ENCODE peak calls at places on chromosomes 13 and 19, in seven cellular contexts. One of them, this sample, is unnamed.

GRCh38 chr13:61810065-61810464 is 394.4 kb upstream of the PCDH20 start:
- DNase-seq in K562: no peak
- DNase-seq in SK-N-SH: no peak
- DNase-seq in T47D: no peak
- DNase-seq in HCT116: no peak
- DNase-seq in H1: no peak
- DNase-seq in GM12878: no peak
- DNase-seq in this sample: no peak

GRCh38 chr19:41876847-41877489 is at the start of gene CD79A:
- DNase-seq in HCT116: no peak
- DNase-seq in T47D: no peak
- DNase-seq in K562: no peak
- DNase-seq in SK-N-SH: no peak
- DNase-seq in GM12878: peak
- DNase-seq in H1: peak
- DNase-seq in this sample: no peak

GRCh38 chr19:15563931-15564330 is 51.1 kb upstream of the CYP4F8 start:
- DNase-seq in H1: no peak
- DNase-seq in K562: no peak
- DNase-seq in GM12878: no peak
- DNase-seq in SK-N-SH: no peak
- DNase-seq in T47D: no peak
- DNase-seq in HCT116: no peak
- DNase-seq in this sample: no peak

GRCh38 chr19:21463449-21464105 is 41.8 kb upstream of the ZNF429 start:
- DNase-seq in GM12878: no peak
- DNase-seq in SK-N-SH: peak
- DNase-seq in K562: peak
- DNase-seq in T47D: peak
- DNase-seq in HCT116: no peak
- DNase-seq in H1: peak
- DNase-seq in this sample: no peak

GRCh38 chr19:52648336-52648990 is 10.3 kb upstream of the ZNF83 start:
- DNase-seq in H1: no peak
- DNase-seq in K562: no peak
- DNase-seq in GM12878: no peak
- DNase-seq in SK-N-SH: no peak
- DNase-seq in HCT116: no peak
- DNase-seq in T47D: no peak
- DNase-seq in this sample: no peak

GRCh38 chr19:33441277-33441699 is 67.8 kb downstream of the CEBPG start:
- DNase-seq in T47D: no peak
- DNase-seq in SK-N-SH: no peak
- DNase-seq in HCT116: no peak
- DNase-seq in K562: no peak
- DNase-seq in H1: no peak
- DNase-seq in GM12878: no peak
- DNase-seq in this sample: no peak

GRCh38 chr19:17842663-17843313 is 5.0 kb downstream of the JAK3 start:
- DNase-seq in T47D: no peak
- DNase-seq in HCT116: no peak
- DNase-seq in K562: no peak
- DNase-seq in SK-N-SH: no peak
- DNase-seq in H1: no peak
- DNase-seq in GM12878: no peak
- DNase-seq in this sample: no peak

GRCh38 chr13:89227356-89227755 is 1556.2 kb downstream of the SLITRK5 start:
- DNase-seq in T47D: no peak
- DNase-seq in GM12878: no peak
- DNase-seq in H1: no peak
- DNase-seq in HCT116: no peak
- DNase-seq in K562: no peak
- DNase-seq in SK-N-SH: no peak
- DNase-seq in this sample: no peak

GRCh38 chr13:44508562-44509062 is 67.5 kb downstream of the TSC22D1 start:
- DNase-seq in K562: no peak
- DNase-seq in T47D: no peak
- DNase-seq in GM12878: no peak
- DNase-seq in H1: no peak
- DNase-seq in SK-N-SH: no peak
- DNase-seq in HCT116: no peak
- DNase-seq in this sample: no peak

GRCh38 chr13:98521461-98521860 is 55.4 kb downstream of the STK24 start:
- DNase-seq in HCT116: no peak
- DNase-seq in GM12878: no peak
- DNase-seq in H1: no peak
- DNase-seq in T47D: no peak
- DNase-seq in SK-N-SH: no peak
- DNase-seq in K562: no peak
- DNase-seq in this sample: no peak

GRCh38 chr19:38251564-38252051 is 4.6 kb downstream of the PPP1R14A start:
- DNase-seq in K562: no peak
- DNase-seq in H1: no peak
- DNase-seq in T47D: no peak
- DNase-seq in SK-N-SH: no peak
- DNase-seq in HCT116: no peak
- DNase-seq in GM12878: no peak
- DNase-seq in this sample: no peak

GRCh38 chr19:11766597-11767591 is at the start of gene ZNF441:
- DNase-seq in SK-N-SH: peak
- DNase-seq in HCT116: peak
- DNase-seq in T47D: peak
- DNase-seq in H1: peak
- DNase-seq in K562: peak
- DNase-seq in GM12878: peak
- DNase-seq in this sample: peak

GRCh38 chr13:38398810-38399493 is 49.3 kb downstream of the UFM1 start:
- DNase-seq in SK-N-SH: no peak
- DNase-seq in K562: no peak
- DNase-seq in T47D: no peak
- DNase-seq in HCT116: no peak
- DNase-seq in H1: no peak
- DNase-seq in GM12878: no peak
- DNase-seq in this sample: no peak

GRCh38 chr19:31448221-31448657 is 99.0 kb upstream of the TSHZ3 start:
- DNase-seq in H1: no peak
- DNase-seq in K562: no peak
- DNase-seq in T47D: peak
- DNase-seq in SK-N-SH: peak
- DNase-seq in HCT116: no peak
- DNase-seq in GM12878: no peak
- DNase-seq in this sample: no peak
- TF ChIP-seq JUND in H1: no peak
- TF ChIP-seq JUND in K562: no peak
- TF ChIP-seq JUND in T47D: no peak
- TF ChIP-seq JUND in SK-N-SH: no peak
- TF ChIP-seq JUND in HCT116: no peak
- TF ChIP-seq JUND in GM12878: no peak
- TF ChIP-seq JUND in this sample: no peak

DNA sequence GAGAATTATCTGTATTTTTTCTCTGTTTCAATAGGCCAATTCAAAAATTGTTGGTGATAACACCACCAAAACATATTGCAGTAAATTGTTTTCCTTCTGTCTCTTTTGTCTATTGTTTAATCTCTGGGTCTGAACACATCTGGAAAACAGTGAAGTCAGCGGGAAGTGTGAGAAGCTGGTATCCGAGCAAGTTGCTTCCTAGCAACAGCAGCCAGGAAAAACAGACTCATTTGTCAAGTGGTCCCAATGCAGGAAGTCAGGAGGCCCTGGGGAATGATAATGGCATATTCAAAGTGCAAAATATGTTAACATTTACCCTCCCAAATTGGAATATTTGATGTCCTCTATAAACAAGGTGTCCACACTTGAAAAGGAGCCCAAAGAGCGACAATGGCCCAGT is 515.2 kb downstream of the TBC1D4 start:
- DNase-seq in GM12878: no peak
- DNase-seq in T47D: no peak
- DNase-seq in SK-N-SH: peak
- DNase-seq in K562: no peak
- DNase-seq in HCT116: no peak
- DNase-seq in H1: no peak
- DNase-seq in this sample: no peak
- TF ChIP-seq JUND in GM12878: no peak
- TF ChIP-seq JUND in T47D: no peak
- TF ChIP-seq JUND in SK-N-SH: no peak
- TF ChIP-seq JUND in K562: no peak
- TF ChIP-seq JUND in HCT116: no peak
- TF ChIP-seq JUND in H1: no peak
- TF ChIP-seq JUND in this sample: no peak

GRCh38 chr19:5718579-5719273 is 1.2 kb downstream of the LONP1 start:
- DNase-seq in H1: no peak
- DNase-seq in GM12878: peak
- DNase-seq in HCT116: peak
- DNase-seq in K562: peak
- DNase-seq in T47D: peak
- DNase-seq in SK-N-SH: no peak
- DNase-seq in this sample: peak
- TF ChIP-seq JUND in H1: no peak
- TF ChIP-seq JUND in GM12878: no peak
- TF ChIP-seq JUND in HCT116: no peak
- TF ChIP-seq JUND in K562: peak
- TF ChIP-seq JUND in T47D: no peak
- TF ChIP-seq JUND in SK-N-SH: no peak
- TF ChIP-seq JUND in this sample: no peak

GRCh38 chr13:103002279-103002678 is 63.9 kb downstream of the SLC10A2 start:
- DNase-seq in HCT116: no peak
- DNase-seq in SK-N-SH: no peak
- DNase-seq in T47D: peak
- DNase-seq in H1: no peak
- DNase-seq in K562: no peak
- DNase-seq in GM12878: no peak
- DNase-seq in this sample: peak

GRCh38 chr13:103004790-103005307 is 61.4 kb downstream of the SLC10A2 start:
- DNase-seq in H1: no peak
- DNase-seq in SK-N-SH: no peak
- DNase-seq in K562: no peak
- DNase-seq in GM12878: no peak
- DNase-seq in HCT116: no peak
- DNase-seq in T47D: no peak
- DNase-seq in this sample: no peak

GRCh38 chr13:103009061-103009840 is 57.0 kb downstream of the SLC10A2 start:
- DNase-seq in SK-N-SH: no peak
- DNase-seq in H1: no peak
- DNase-seq in T47D: no peak
- DNase-seq in HCT116: no peak
- DNase-seq in K562: no peak
- DNase-seq in GM12878: no peak
- DNase-seq in this sample: no peak

GRCh38 chr13:103006706-103007426 is 59.4 kb downstream of the SLC10A2 start:
- DNase-seq in HCT116: no peak
- DNase-seq in H1: no peak
- DNase-seq in K562: no peak
- DNase-seq in GM12878: peak
- DNase-seq in T47D: no peak
- DNase-seq in SK-N-SH: no peak
- DNase-seq in this sample: no peak

DNA sequence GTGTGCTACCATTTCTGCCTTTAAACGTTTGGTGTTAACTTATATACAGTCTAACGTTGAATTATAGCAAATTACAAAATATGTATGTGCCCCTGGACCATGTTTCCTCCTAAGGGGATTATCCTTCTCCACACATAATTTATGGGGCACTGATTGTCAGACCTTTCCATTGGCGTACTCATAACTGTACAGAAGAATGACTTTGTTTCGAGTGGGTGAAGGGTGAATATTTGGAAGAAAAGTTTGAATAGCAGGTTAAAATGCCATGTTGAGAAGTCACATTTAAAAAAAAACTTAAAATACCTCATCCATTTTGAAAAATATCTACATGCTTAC is 58.8 kb downstream of the SLC10A2 start:
- DNase-seq in H1: no peak
- DNase-seq in T47D: no peak
- DNase-seq in HCT116: no peak
- DNase-seq in SK-N-SH: no peak
- DNase-seq in GM12878: no peak
- DNase-seq in K562: no peak
- DNase-seq in this sample: no peak
- TF ChIP-seq JUND in H1: no peak
- TF ChIP-seq JUND in T47D: no peak
- TF ChIP-seq JUND in HCT116: no peak
- TF ChIP-seq JUND in SK-N-SH: no peak
- TF ChIP-seq JUND in GM12878: no peak
- TF ChIP-seq JUND in K562: no peak
- TF ChIP-seq JUND in this sample: no peak

GRCh38 chr19:46660008-46660517 is 919 bp downstream of the DACT3 start:
- DNase-seq in SK-N-SH: peak
- DNase-seq in T47D: no peak
- DNase-seq in H1: peak
- DNase-seq in K562: peak
- DNase-seq in GM12878: no peak
- DNase-seq in HCT116: no peak
- DNase-seq in this sample: no peak

GRCh38 chr19:46656541-46656940 is 4.4 kb downstream of the DACT3 start:
- DNase-seq in H1: no peak
- DNase-seq in T47D: no peak
- DNase-seq in GM12878: no peak
- DNase-seq in SK-N-SH: no peak
- DNase-seq in K562: no peak
- DNase-seq in HCT116: no peak
- DNase-seq in this sample: no peak

GRCh38 chr19:46659151-46660007 is 1.6 kb downstream of the DACT3 start:
- DNase-seq in SK-N-SH: peak
- DNase-seq in H1: peak
- DNase-seq in T47D: peak
- DNase-seq in K562: peak
- DNase-seq in GM12878: no peak
- DNase-seq in HCT116: no peak
- DNase-seq in this sample: no peak

GRCh38 chr19:46650445-46650844 is 10.5 kb downstream of the DACT3 start:
- DNase-seq in SK-N-SH: no peak
- DNase-seq in H1: no peak
- DNase-seq in K562: no peak
- DNase-seq in GM12878: no peak
- DNase-seq in HCT116: no peak
- DNase-seq in T47D: no peak
- DNase-seq in this sample: no peak

GRCh38 chr19:46654621-46655152 is 6.3 kb downstream of the DACT3 start:
- DNase-seq in HCT116: no peak
- DNase-seq in K562: peak
- DNase-seq in H1: peak
- DNase-seq in T47D: no peak
- DNase-seq in SK-N-SH: no peak
- DNase-seq in GM12878: no peak
- DNase-seq in this sample: peak
- TF ChIP-seq JUND in HCT116: no peak
- TF ChIP-seq JUND in K562: no peak
- TF ChIP-seq JUND in H1: no peak
- TF ChIP-seq JUND in T47D: no peak
- TF ChIP-seq JUND in SK-N-SH: no peak
- TF ChIP-seq JUND in GM12878: no peak
- TF ChIP-seq JUND in this sample: no peak

This sample was measured in HepG2.